ENCODE peak calls at places on chromosomes 2 and 18, in eight cellular contexts. S is stomach, D is Peyer's patch, T is vagina, I is sigmoid colon, Y is spleen, P is ovary, X is IMR-90. N is an unnamed sample.

GRCh38 chr2:14632133-14632936 is at the start of gene LRATD1:
- DNase-seq in I (peak; percentile 93), Y (peak; percentile 73), T (no peak), X (peak; percentile 55), D (peak; percentile 98), S (peak; percentile 94), P (peak; percentile 89), N (peak; percentile 94)

GRCh38 chr18:74631242-74632087 is 33.8 kb downstream of the ZNF407 start:
- DNase-seq in P (no peak), S (no peak), D (no peak), T (no peak), I (no peak), Y (no peak), X (peak; percentile 92), N (no peak)

GRCh38 chr2:212919238-212919637 is 232.2 kb downstream of the IKZF2 start:
- DNase-seq in Y (no peak), P (no peak), I (no peak), S (no peak), T (no peak), D (no peak), X (no peak), N (no peak)

GRCh38 chr2:236162031-236162803 is 6.0 kb downstream of the GBX2 start:
- DNase-seq in Y (peak; percentile 50), T (no peak), P (no peak), D (no peak), X (no peak), I (peak; percentile 28), S (no peak), N (no peak)

GRCh38 chr2:163493330-163494319 is 242.2 kb downstream of the FIGN start:
- DNase-seq in Y (no peak), I (no peak), P (no peak), D (no peak), S (no peak), X (no peak), T (no peak), N (no peak)

GRCh38 chr2:157174321-157174720 is 83.2 kb upstream of the GALNT5 start:
- DNase-seq in S (no peak), P (no peak), D (no peak), T (no peak), X (peak; percentile 38), Y (no peak), I (no peak), N (no peak)

GRCh38 chr2:44250376-44250775 is 24.9 kb upstream of the SLC3A1 start:
- DNase-seq in Y (no peak), T (no peak), D (no peak), I (no peak), S (no peak), P (no peak), X (no peak), N (no peak)

GRCh38 chr18:65235966-65236634 is 514.7 kb upstream of the CDH7 start:
- DNase-seq in I (no peak), T (no peak), S (no peak), X (no peak), D (no peak), Y (peak; percentile 44), P (no peak), N (peak; percentile 12)

GRCh38 chr2:105431367-105432088 is 32.7 kb upstream of the FHL2 start:
- DNase-seq in S (no peak), T (no peak), I (peak; percentile 90), P (peak; percentile 75), Y (no peak), D (no peak), X (peak; percentile 35), N (peak; percentile 10)

GRCh38 chr2:207283356-207283755 is 117.6 kb upstream of the KLF7 start:
- DNase-seq in Y (peak; percentile 75), D (no peak), T (no peak), I (peak; percentile 69), P (no peak), X (no peak), S (no peak), N (peak; percentile 44)

GRCh38 chr2:2057125-2057721 is 273.9 kb downstream of the MYT1L start:
- DNase-seq in X (no peak), D (no peak), Y (peak; percentile 83), S (peak; percentile 33), P (peak; percentile 47), I (peak; percentile 72), T (peak; percentile 87), N (peak; percentile 19)

GRCh38 chr2:18516112-18516511 is 44.3 kb downstream of the RDH14 start:
- DNase-seq in T (no peak), Y (no peak), P (no peak), S (no peak), D (no peak), I (no peak), X (peak; percentile 94), N (no peak)

GRCh38 chr18:2994603-2995432 is 18.1 kb downstream of the LPIN2 start:
- DNase-seq in S (no peak), X (no peak), Y (peak; percentile 88), T (no peak), I (no peak), P (no peak), D (no peak), N (peak; percentile 36)

GRCh38 chr2:119293900-119294299 is 70.3 kb downstream of the STEAP3 start:
- DNase-seq in I (no peak), T (no peak), Y (no peak), P (no peak), S (no peak), X (no peak), D (no peak), N (no peak)

GRCh38 chr18:56807883-56808282 is 156.7 kb downstream of the WDR7 start:
- DNase-seq in P (no peak), Y (no peak), S (no peak), X (no peak), T (no peak), I (no peak), D (no peak), N (no peak)

GRCh38 chr2:236120829-236121228 is 47.4 kb downstream of the GBX2 start:
- DNase-seq in X (no peak), I (no peak), Y (no peak), T (no peak), P (no peak), D (no peak), S (no peak), N (no peak)

GRCh38 chr2:41381701-41382100 is 666.1 kb upstream of the PKDCC start:
- DNase-seq in Y (no peak), T (no peak), X (no peak), S (no peak), P (no peak), D (no peak), I (no peak), N (no peak)

GRCh38 chr2:158966321-158966720 is 2.1 kb upstream of the TANC1 start:
- DNase-seq in I (no peak), S (no peak), P (no peak), X (peak; percentile 50), T (no peak), D (no peak), Y (no peak), N (no peak)

GRCh38 chr2:69768217-69768616 is 26.3 kb downstream of the ANXA4 start:
- DNase-seq in X (no peak), I (no peak), P (no peak), Y (no peak), S (no peak), D (no peak), T (no peak), N (no peak)

GRCh38 chr2:69766014-69766413 is 24.1 kb downstream of the ANXA4 start:
- DNase-seq in P (no peak), Y (no peak), D (no peak), S (no peak), X (no peak), T (no peak), I (no peak), N (no peak)

GRCh38 chr2:69764286-69765058 is 22.5 kb downstream of the ANXA4 start:
- DNase-seq in D (no peak), Y (no peak), T (no peak), P (no peak), X (peak; percentile 30), S (no peak), I (no peak), N (no peak)

GRCh38 chr2:69768789-69769188 is 26.9 kb downstream of the ANXA4 start:
- DNase-seq in S (no peak), I (no peak), D (no peak), T (no peak), Y (no peak), P (no peak), X (no peak), N (no peak)

DNA sequence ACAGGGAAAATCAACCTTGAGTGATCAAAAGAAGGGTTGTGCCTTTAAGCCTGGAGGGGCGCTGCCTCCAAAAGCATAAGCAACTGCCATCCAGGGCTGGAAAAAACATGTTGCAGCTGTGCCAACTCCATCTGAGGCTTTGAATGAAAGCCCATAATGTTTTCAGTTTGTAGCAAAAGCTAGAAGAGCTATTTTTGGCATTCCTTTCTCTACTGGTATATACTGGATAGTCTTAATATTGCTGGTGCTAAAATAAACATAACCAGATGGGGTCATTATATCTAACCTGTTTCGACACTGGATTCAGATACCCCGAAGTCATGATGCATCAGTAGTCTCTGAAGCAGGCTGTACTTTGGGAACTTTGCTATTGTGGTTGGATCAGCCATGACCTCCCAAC is 25.1 kb downstream of the ANXA4 start:
- DNase-seq in I (no peak), X (peak; percentile 92), P (no peak), Y (no peak), T (no peak), D (no peak), S (no peak), N (no peak)
- TF ChIP-seq CTCF in I (no peak), X (peak; percentile 31), P (no peak), Y (no peak), T (no peak), D (no peak), S (no peak), N (no peak)

GRCh38 chr2:4012197-4012596 is 308.8 kb downstream of the DCDC2C start:
- DNase-seq in D (no peak), S (no peak), P (no peak), X (no peak), I (no peak), T (no peak), Y (no peak), N (no peak)
- H3K27ac ChIP-seq in D (no peak overlapping the region), S (no peak overlapping the region), P (no peak overlapping the region), X (no peak overlapping the region), I (no peak overlapping the region), T (no peak overlapping the region), Y (no peak overlapping the region), N (no peak overlapping the region)

GRCh38 chr2:28871620-28872019 is 1.5 kb upstream of the TRMT61B start:
- DNase-seq in Y (no peak), D (no peak), S (no peak), P (no peak), I (no peak), X (no peak), T (no peak), N (no peak)

GRCh38 chr2:28868611-28869010 is 1.5 kb downstream of the TRMT61B start:
- DNase-seq in Y (no peak), D (no peak), P (no peak), X (no peak), S (no peak), T (no peak), I (no peak), N (no peak)

GRCh38 chr2:28869494-28870145 is 489 bp downstream of the TRMT61B start:
- DNase-seq in Y (peak; percentile 84), X (no peak), I (peak; percentile 66), P (no peak), T (no peak), S (no peak), D (no peak), N (no peak)

GRCh38 chr2:28870146-28870891 is at the start of gene TRMT61B:
- DNase-seq in D (peak; percentile 97), S (peak; percentile 97), I (peak; percentile 97), P (peak; percentile 94), Y (peak; percentile 99), T (no peak), X (peak; percentile 93), N (peak; percentile 96)
- TF ChIP-seq POLR2A in D (peak; percentile 79), S (no peak), I (peak; percentile 9), P (peak; percentile 53), Y (peak; percentile 60), T (no peak), X (peak; percentile 67), N (peak; percentile 82)

GRCh38 chr2:151999058-151999457 is 99.8 kb downstream of the CACNB4 start:
- DNase-seq in Y (no peak), D (no peak), X (peak; percentile 34), I (no peak), S (peak; percentile 43), P (no peak), T (no peak), N (peak; percentile 49)
- TF ChIP-seq CTCF in Y (peak; percentile 74), D (peak; percentile 49), X (peak; percentile 62), I (no peak), S (no peak), P (no peak), T (no peak), N (peak; percentile 61)

N was measured in body of pancreas.